ENCODE peak calls at places on chromosomes 7 and 10, in four cellular contexts. N is body of pancreas, S is lung, C is heart left ventricle. H is an unnamed sample.
A peak's percentile ranks its signal among the peaks of the same experiment; 100 is the strongest.

GRCh38 chr7:47329320-47329926 is 252.5 kb downstream of the TNS3 start:
- DNase-seq in N (no peak), S (no peak), C (no peak), H (no peak)

GRCh38 chr7:26630941-26631580 is 233.3 kb downstream of the SKAP2 start:
- DNase-seq in N (no peak), S (no peak), C (no peak), H (no peak)

GRCh38 chr7:80918909-80919721 is at the start of gene SEMA3C:
- DNase-seq in N (peak; percentile 92), S (peak; percentile 86), C (peak; percentile 92), H (no peak)

GRCh38 chr10:130194194-130194990 is 58.2 kb downstream of the GLRX3 start:
- DNase-seq in N (no peak), S (no peak), C (no peak), H (no peak)

GRCh38 chr7:13235961-13236360 is 548.5 kb downstream of the ARL4A start:
- DNase-seq in N (no peak), S (no peak), C (no peak), H (no peak)

GRCh38 chr10:43311794-43312193 is 44.9 kb upstream of the RASGEF1A start:
- DNase-seq in N (no peak), S (no peak), C (no peak), H (no peak)

GRCh38 chr7:45923290-45923689 is 2.2 kb upstream of the IGFBP3 start:
- DNase-seq in N (peak; percentile 82), S (peak; percentile 73), C (peak; percentile 79), H (no peak)

GRCh38 chr10:30775779-30776591 is 146.4 kb upstream of the LYZL2 start:
- DNase-seq in N (no peak), S (no peak), C (no peak), H (no peak)

GRCh38 chr10:113475381-113475807 is 77.5 kb upstream of the HABP2 start:
- DNase-seq in N (no peak), S (no peak), C (peak; percentile 12), H (no peak)

GRCh38 chr7:40899151-40899550 is 764.3 kb downstream of the SUGCT start:
- DNase-seq in N (no peak), S (no peak), C (no peak), H (no peak)

GRCh38 chr10:101291254-101292193 is 62.3 kb upstream of the LBX1 start:
- DNase-seq in N (peak; percentile 69), S (no peak), C (peak; percentile 62), H (peak; percentile 15)

GRCh38 chr10:77081411-77082010 is 556.1 kb downstream of the KCNMA1 start:
- DNase-seq in N (no peak), S (no peak), C (no peak), H (no peak)

GRCh38 chr7:157470699-157471098 is 133.9 kb downstream of the DNAJB6 start:
- DNase-seq in N (no peak), S (no peak), C (no peak), H (no peak)

GRCh38 chr10:1366811-1367425 is 310.7 kb downstream of the WDR37 start:
- DNase-seq in N (no peak), S (no peak), C (no peak), H (no peak)

GRCh38 chr10:97428572-97428981 is 2.6 kb downstream of the PGAM1 start:
- DNase-seq in N (no peak), S (no peak), C (no peak), H (no peak)

GRCh38 chr10:66637273-66638036 is 288.4 kb upstream of the LRRTM3 start:
- DNase-seq in N (no peak), S (no peak), C (peak; percentile 17), H (no peak)

GRCh38 chr7:21261627-21262564 is 166.0 kb upstream of the SP4 start:
- DNase-seq in N (peak; percentile 46), S (no peak), C (peak; percentile 17), H (peak; percentile 44)

GRCh38 chr10:130936844-130937243 is 374.7 kb downstream of the TCERG1L start:
- DNase-seq in N (no peak), S (no peak), C (no peak), H (no peak)

GRCh38 chr10:47175181-47176080 is 124.6 kb upstream of the GDF10 start:
- DNase-seq in N (no peak), S (no peak), C (no peak), H (no peak)

GRCh38 chr7:157539521-157539920 is 202.7 kb downstream of the DNAJB6 start:
- DNase-seq in N (no peak), S (no peak), C (no peak), H (no peak)

GRCh38 chr7:80249619-80250305 is 115.1 kb downstream of the GNAI1 start:
- DNase-seq in N (no peak), S (no peak), C (no peak), H (no peak)

GRCh38 chr7:17401806-17402627 is 103.6 kb downstream of the AHR start:
- DNase-seq in N (no peak), S (no peak), C (no peak), H (no peak)

GRCh38 chr10:75924309-75924920 is 493.0 kb downstream of the LRMDA start:
- DNase-seq in N (no peak), S (no peak), C (no peak), H (no peak)

GRCh38 chr10:9635691-9636090 is 1382.0 kb upstream of the CELF2 start:
- DNase-seq in N (no peak), S (no peak), C (no peak), H (no peak)

GRCh38 chr7:68730871-68731403 is 867.3 kb upstream of the AUTS2 start:
- DNase-seq in N (peak; percentile 77), S (peak; percentile 32), C (no peak), H (no peak)

DNA sequence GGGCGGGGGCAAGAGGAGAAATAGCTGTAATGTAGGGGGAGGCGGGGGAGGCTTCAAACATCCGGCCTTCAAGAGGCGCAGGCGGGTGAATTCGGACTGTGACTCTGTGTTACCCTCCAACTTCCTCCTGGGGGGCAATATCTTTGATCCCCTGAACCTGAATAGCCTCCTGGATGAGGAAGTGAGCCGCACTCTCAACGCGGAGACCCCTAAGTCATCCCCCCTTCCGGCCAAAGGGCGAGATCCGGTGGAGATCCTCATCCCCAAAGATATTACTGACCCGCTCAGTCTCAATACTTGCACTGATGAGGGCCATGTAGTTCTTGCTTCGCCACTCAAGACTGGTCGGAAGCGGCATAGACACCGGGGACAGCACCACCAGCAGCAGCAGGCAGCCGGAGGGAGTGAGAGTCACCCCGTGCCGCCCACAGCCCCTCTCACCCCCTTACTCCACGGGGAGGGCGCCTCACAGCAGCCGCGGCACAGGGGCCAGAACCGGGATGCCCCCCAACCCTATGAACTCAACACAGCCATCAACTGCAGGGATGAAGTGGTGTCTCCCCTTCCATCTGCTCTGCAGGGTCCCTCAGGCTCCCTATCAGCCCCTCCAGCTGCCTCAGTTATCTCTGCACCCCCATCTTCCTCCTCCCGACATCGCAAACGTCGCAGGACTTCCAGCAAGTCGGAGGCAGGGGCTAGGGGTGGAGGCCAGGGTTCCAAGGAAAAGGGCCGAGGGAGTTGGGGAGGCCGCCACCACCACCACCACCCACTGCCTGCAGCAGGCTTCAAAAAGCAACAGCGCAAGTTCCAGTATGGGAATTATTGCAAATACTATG is 1.0 kb downstream of the MEPCE start:
- DNase-seq in N (no peak), S (no peak), C (peak; percentile 31), H (peak; percentile 38)
- H3K4me1 ChIP-seq in N (peaks cover 51% of the 10 kb centered on the region), S (peaks cover 4% of the 10 kb centered on the region), C (peaks cover 19% of the 10 kb centered on the region), H (peaks cover 47% of the 10 kb centered on the region)

DNA sequence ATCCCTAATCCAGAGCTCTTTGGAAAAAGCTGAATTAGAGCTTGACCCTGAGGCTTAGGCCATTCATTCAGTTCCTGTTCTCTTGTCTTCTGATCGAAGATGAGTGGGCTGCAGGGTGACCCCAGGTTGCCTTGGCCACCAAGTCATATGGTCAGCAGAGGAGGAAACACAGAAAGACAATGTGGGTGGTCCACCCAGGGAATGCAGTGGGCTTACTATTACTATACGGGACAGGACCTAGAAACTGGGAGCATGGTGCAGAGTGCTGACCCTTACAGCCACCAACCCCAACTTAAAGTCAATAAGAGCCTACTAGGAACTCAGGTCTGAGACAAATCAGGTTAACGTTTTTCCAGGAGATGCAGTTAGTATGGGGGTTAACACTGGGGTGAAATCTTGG is 200.5 kb downstream of the HERPUD2 start:
- DNase-seq in N (no peak), S (no peak), C (no peak), H (no peak)
- H3K27me3 ChIP-seq in N (no peaks in the 10 kb centered on the region), S (no peaks in the 10 kb centered on the region), C (no peaks in the 10 kb centered on the region), H (no peaks in the 10 kb centered on the region)

DNA sequence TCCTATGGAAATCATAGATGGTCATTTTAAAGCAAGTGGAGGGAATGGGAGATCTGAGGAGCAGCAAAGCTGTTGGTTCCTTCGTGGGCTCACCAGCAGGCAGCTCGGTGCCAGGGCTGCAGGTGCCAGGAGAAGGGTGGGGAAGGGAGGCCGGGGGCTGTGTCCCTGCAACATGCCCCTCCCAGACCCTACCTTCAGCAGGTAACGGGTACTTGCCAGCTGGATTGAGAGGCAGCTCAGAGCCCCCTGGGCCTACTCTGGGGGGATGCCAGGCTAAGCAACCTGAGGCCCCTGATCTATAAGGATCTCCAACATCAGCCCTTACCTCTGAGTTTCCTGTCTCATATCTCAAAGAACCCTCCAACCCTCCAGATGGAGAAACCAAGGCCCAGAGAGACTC is 173.2 kb downstream of the NEURL1 start:
- DNase-seq in N (no peak), S (no peak), C (no peak), H (no peak)
- H3K4me1 ChIP-seq in N (no peaks in the 10 kb centered on the region), S (no peaks in the 10 kb centered on the region), C (peaks cover 14% of the 10 kb centered on the region), H (peaks cover 11% of the 10 kb centered on the region)

GRCh38 chr10:59713196-59713821 is 3.7 kb upstream of the SLC16A9 start:
- DNase-seq in N (no peak), S (no peak), C (no peak), H (no peak)
- H3K27me3 ChIP-seq in N (no peaks in the 10 kb centered on the region), S (no peaks in the 10 kb centered on the region), C (peaks cover 3% of the 10 kb centered on the region), H (no peaks in the 10 kb centered on the region)

DNA sequence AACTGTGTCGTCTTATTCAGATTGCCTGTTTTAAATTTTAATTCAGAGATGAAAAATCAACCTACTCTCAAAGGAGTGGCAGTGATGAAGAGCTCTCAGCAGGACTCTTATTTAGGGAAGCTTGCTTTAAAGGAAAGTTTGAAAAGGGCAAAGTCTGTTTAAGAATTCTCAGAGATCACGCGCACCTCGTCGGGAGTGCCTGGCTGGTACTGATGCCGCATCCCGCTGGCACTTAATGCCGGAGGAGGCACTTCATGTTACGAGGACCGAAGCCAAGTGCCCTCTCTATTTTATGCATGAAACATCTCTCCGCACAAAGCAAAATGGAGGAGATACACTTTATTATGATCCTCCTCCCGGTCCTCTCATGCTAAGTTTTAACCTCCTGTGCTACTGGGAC is 71.1 kb upstream of the INSYN2A start:
- DNase-seq in N (no peak), S (no peak), C (no peak), H (no peak)
- H3K4me1 ChIP-seq in N (no peaks in the 10 kb centered on the region), S (no peaks in the 10 kb centered on the region), C (no peaks in the 10 kb centered on the region), H (no peaks in the 10 kb centered on the region)

GRCh38 chr7:158572000-158572828 is 15.4 kb downstream of the PTPRN2 start:
- DNase-seq in N (peak; percentile 68), S (no peak), C (no peak), H (no peak)
- H3K27me3 ChIP-seq in N (no peaks in the 10 kb centered on the region), S (peaks cover 7% of the 10 kb centered on the region), C (peaks cover 44% of the 10 kb centered on the region), H (no peaks in the 10 kb centered on the region)

GRCh38 chr10:71973777-71974488 is 9.7 kb downstream of the CHST3 start:
- DNase-seq in N (no peak), S (no peak), C (no peak), H (no peak)
- H3K4me1 ChIP-seq in N (peaks cover 84% of the 10 kb centered on the region), S (peaks cover 9% of the 10 kb centered on the region), C (peaks cover 72% of the 10 kb centered on the region), H (no peaks in the 10 kb centered on the region)